ENCODE peak calls at places on chromosomes 16 and 17, in eight cellular contexts. One of them, this sample, is unnamed.

GRCh38 chr17:47776330-47777197 is 43.5 kb downstream of the TBX21 start:
- DNase-seq in colonic mucosa: peak
- DNase-seq in heart left ventricle: no peak
- DNase-seq in CD8-positive, alpha-beta T cell: peak
- DNase-seq in GM13976: peak
- DNase-seq in hypothalamus: no peak
- DNase-seq in central memory CD4-positive, alpha-beta T cell: peak
- DNase-seq in CD4-positive, CD25-positive, alpha-beta regulatory T cell: no peak
- DNase-seq in this sample: peak

GRCh38 chr16:55470533-55471371 is 8.2 kb upstream of the MMP2 start:
- DNase-seq in colonic mucosa: no peak
- DNase-seq in heart left ventricle: no peak
- DNase-seq in CD8-positive, alpha-beta T cell: no peak
- DNase-seq in GM13976: no peak
- DNase-seq in hypothalamus: no peak
- DNase-seq in central memory CD4-positive, alpha-beta T cell: no peak
- DNase-seq in CD4-positive, CD25-positive, alpha-beta regulatory T cell: no peak
- DNase-seq in this sample: peak

GRCh38 chr16:19835989-19836421 is 48.6 kb downstream of the GPRC5B start:
- DNase-seq in colonic mucosa: no peak
- DNase-seq in heart left ventricle: no peak
- DNase-seq in CD8-positive, alpha-beta T cell: no peak
- DNase-seq in GM13976: no peak
- DNase-seq in hypothalamus: no peak
- DNase-seq in central memory CD4-positive, alpha-beta T cell: no peak
- DNase-seq in CD4-positive, CD25-positive, alpha-beta regulatory T cell: no peak
- DNase-seq in this sample: no peak

GRCh38 chr16:82524939-82525338 is 101.8 kb upstream of the CDH13 start:
- DNase-seq in colonic mucosa: no peak
- DNase-seq in heart left ventricle: no peak
- DNase-seq in CD8-positive, alpha-beta T cell: no peak
- DNase-seq in GM13976: no peak
- DNase-seq in hypothalamus: no peak
- DNase-seq in central memory CD4-positive, alpha-beta T cell: no peak
- DNase-seq in CD4-positive, CD25-positive, alpha-beta regulatory T cell: no peak
- DNase-seq in this sample: no peak

GRCh38 chr17:80761421-80761871 is 216.8 kb downstream of the RPTOR start:
- DNase-seq in colonic mucosa: no peak
- DNase-seq in heart left ventricle: no peak
- DNase-seq in CD8-positive, alpha-beta T cell: peak
- DNase-seq in GM13976: no peak
- DNase-seq in hypothalamus: no peak
- DNase-seq in central memory CD4-positive, alpha-beta T cell: peak
- DNase-seq in CD4-positive, CD25-positive, alpha-beta regulatory T cell: peak
- DNase-seq in this sample: peak

GRCh38 chr16:35631261-35631945 is 2172.0 kb downstream of the TP53TG3F start:
- DNase-seq in colonic mucosa: no peak
- DNase-seq in heart left ventricle: no peak
- DNase-seq in CD8-positive, alpha-beta T cell: no peak
- DNase-seq in GM13976: no peak
- DNase-seq in hypothalamus: no peak
- DNase-seq in central memory CD4-positive, alpha-beta T cell: no peak
- DNase-seq in CD4-positive, CD25-positive, alpha-beta regulatory T cell: no peak
- DNase-seq in this sample: peak

GRCh38 chr17:49514374-49514738 is 19.3 kb downstream of the NGFR start:
- DNase-seq in colonic mucosa: no peak
- DNase-seq in heart left ventricle: no peak
- DNase-seq in CD8-positive, alpha-beta T cell: no peak
- DNase-seq in GM13976: no peak
- DNase-seq in hypothalamus: no peak
- DNase-seq in central memory CD4-positive, alpha-beta T cell: no peak
- DNase-seq in CD4-positive, CD25-positive, alpha-beta regulatory T cell: no peak
- DNase-seq in this sample: no peak

GRCh38 chr17:66811683-66812054 is 23.2 kb upstream of the CACNG5 start:
- DNase-seq in colonic mucosa: no peak
- DNase-seq in heart left ventricle: no peak
- DNase-seq in CD8-positive, alpha-beta T cell: no peak
- DNase-seq in GM13976: no peak
- DNase-seq in hypothalamus: no peak
- DNase-seq in central memory CD4-positive, alpha-beta T cell: no peak
- DNase-seq in CD4-positive, CD25-positive, alpha-beta regulatory T cell: no peak
- DNase-seq in this sample: no peak

GRCh38 chr16:4687416-4687815 is 5.9 kb upstream of the NUDT16L1 start:
- DNase-seq in colonic mucosa: no peak
- DNase-seq in heart left ventricle: no peak
- DNase-seq in CD8-positive, alpha-beta T cell: no peak
- DNase-seq in GM13976: no peak
- DNase-seq in hypothalamus: no peak
- DNase-seq in central memory CD4-positive, alpha-beta T cell: no peak
- DNase-seq in CD4-positive, CD25-positive, alpha-beta regulatory T cell: no peak
- DNase-seq in this sample: no peak

This sample was measured in RCC 7860.